ENCODE peak calls at places on chromosomes 4 and X, in five cellular contexts. One of them, this sample, is unnamed.

GRCh38 chrX:70592091-70592490 is 147.5 kb downstream of the DLG3 start:
- DNase-seq in naive thymus-derived CD4-positive, alpha-beta T cell: peak
- DNase-seq in fibroblast of pulmonary artery: peak
- DNase-seq in NCI-H345: no peak
- DNase-seq in esophagus squamous epithelium: no peak
- DNase-seq in this sample: peak

GRCh38 chr4:136650541-136651277 is 881.6 kb downstream of the PCDH18 start:
- DNase-seq in fibroblast of pulmonary artery: peak
- DNase-seq in NCI-H345: peak
- DNase-seq in esophagus squamous epithelium: no peak
- DNase-seq in naive thymus-derived CD4-positive, alpha-beta T cell: no peak
- DNase-seq in this sample: no peak

GRCh38 chr4:41160856-41161255 is 53.5 kb downstream of the APBB2 start:
- DNase-seq in esophagus squamous epithelium: no peak
- DNase-seq in naive thymus-derived CD4-positive, alpha-beta T cell: no peak
- DNase-seq in NCI-H345: no peak
- DNase-seq in fibroblast of pulmonary artery: no peak
- DNase-seq in this sample: peak

GRCh38 chrX:37580080-37580479 is 8.6 kb downstream of the LANCL3 start:
- DNase-seq in naive thymus-derived CD4-positive, alpha-beta T cell: no peak
- DNase-seq in fibroblast of pulmonary artery: no peak
- DNase-seq in esophagus squamous epithelium: no peak
- DNase-seq in NCI-H345: no peak
- DNase-seq in this sample: no peak

GRCh38 chr4:8560265-8561047 is 19.7 kb upstream of the GPR78 start:
- DNase-seq in NCI-H345: no peak
- DNase-seq in naive thymus-derived CD4-positive, alpha-beta T cell: no peak
- DNase-seq in fibroblast of pulmonary artery: no peak
- DNase-seq in esophagus squamous epithelium: no peak
- DNase-seq in this sample: no peak

GRCh38 chr4:139922625-139923024 is 231.4 kb downstream of the MAML3 start:
- DNase-seq in naive thymus-derived CD4-positive, alpha-beta T cell: no peak
- DNase-seq in NCI-H345: peak
- DNase-seq in fibroblast of pulmonary artery: peak
- DNase-seq in esophagus squamous epithelium: no peak
- DNase-seq in this sample: peak

GRCh38 chr4:106982711-106983211 is 53.4 kb downstream of the DKK2 start:
- DNase-seq in fibroblast of pulmonary artery: no peak
- DNase-seq in naive thymus-derived CD4-positive, alpha-beta T cell: no peak
- DNase-seq in esophagus squamous epithelium: no peak
- DNase-seq in NCI-H345: no peak
- DNase-seq in this sample: no peak

GRCh38 chrX:78455901-78456300 is 128.5 kb upstream of the CYSLTR1 start:
- DNase-seq in esophagus squamous epithelium: no peak
- DNase-seq in NCI-H345: no peak
- DNase-seq in fibroblast of pulmonary artery: peak
- DNase-seq in naive thymus-derived CD4-positive, alpha-beta T cell: no peak
- DNase-seq in this sample: no peak

GRCh38 chrX:21493226-21493850 is 119.1 kb downstream of the CNKSR2 start:
- DNase-seq in naive thymus-derived CD4-positive, alpha-beta T cell: no peak
- DNase-seq in fibroblast of pulmonary artery: peak
- DNase-seq in esophagus squamous epithelium: no peak
- DNase-seq in NCI-H345: peak
- DNase-seq in this sample: peak

GRCh38 chr4:173490817-173491518 is 39.1 kb downstream of the HAND2 start:
- DNase-seq in fibroblast of pulmonary artery: peak
- DNase-seq in esophagus squamous epithelium: no peak
- DNase-seq in naive thymus-derived CD4-positive, alpha-beta T cell: no peak
- DNase-seq in NCI-H345: no peak
- DNase-seq in this sample: peak

GRCh38 chrX:67583171-67583570 is 39.4 kb downstream of the AR start:
- DNase-seq in fibroblast of pulmonary artery: no peak
- DNase-seq in NCI-H345: no peak
- DNase-seq in esophagus squamous epithelium: no peak
- DNase-seq in naive thymus-derived CD4-positive, alpha-beta T cell: no peak
- DNase-seq in this sample: no peak

GRCh38 chr4:22099896-22100295 is 151.3 kb upstream of the KCNIP4 start:
- DNase-seq in esophagus squamous epithelium: no peak
- DNase-seq in NCI-H345: no peak
- DNase-seq in fibroblast of pulmonary artery: peak
- DNase-seq in naive thymus-derived CD4-positive, alpha-beta T cell: no peak
- DNase-seq in this sample: no peak

GRCh38 chr4:110361921-110362320 is 114.0 kb upstream of the ENPEP start:
- DNase-seq in esophagus squamous epithelium: no peak
- DNase-seq in naive thymus-derived CD4-positive, alpha-beta T cell: no peak
- DNase-seq in fibroblast of pulmonary artery: peak
- DNase-seq in NCI-H345: no peak
- DNase-seq in this sample: no peak

GRCh38 chr4:26780524-26780923 is 80.1 kb upstream of the STIM2 start:
- DNase-seq in esophagus squamous epithelium: no peak
- DNase-seq in NCI-H345: no peak
- DNase-seq in naive thymus-derived CD4-positive, alpha-beta T cell: no peak
- DNase-seq in fibroblast of pulmonary artery: peak
- DNase-seq in this sample: peak

GRCh38 chr4:140233811-140234696 is 80.1 kb upstream of the MAML3 start:
- DNase-seq in esophagus squamous epithelium: no peak
- DNase-seq in NCI-H345: no peak
- DNase-seq in fibroblast of pulmonary artery: peak
- DNase-seq in naive thymus-derived CD4-positive, alpha-beta T cell: no peak
- DNase-seq in this sample: peak

GRCh38 chr4:54840992-54841768 is 183.4 kb downstream of the KIT start:
- DNase-seq in NCI-H345: no peak
- DNase-seq in esophagus squamous epithelium: no peak
- DNase-seq in naive thymus-derived CD4-positive, alpha-beta T cell: no peak
- DNase-seq in fibroblast of pulmonary artery: peak
- DNase-seq in this sample: no peak

GRCh38 chr4:155954939-155955338 is 1.3 kb upstream of the CTSO start:
- DNase-seq in naive thymus-derived CD4-positive, alpha-beta T cell: no peak
- DNase-seq in fibroblast of pulmonary artery: no peak
- DNase-seq in esophagus squamous epithelium: no peak
- DNase-seq in NCI-H345: no peak
- DNase-seq in this sample: no peak

GRCh38 chrX:153885968-153886903 is at the start of gene L1CAM:
- DNase-seq in NCI-H345: peak
- DNase-seq in fibroblast of pulmonary artery: no peak
- DNase-seq in esophagus squamous epithelium: no peak
- DNase-seq in naive thymus-derived CD4-positive, alpha-beta T cell: peak
- DNase-seq in this sample: no peak

GRCh38 chr4:76690091-76690905 is 207.6 kb downstream of the SOWAHB start:
- DNase-seq in fibroblast of pulmonary artery: no peak
- DNase-seq in naive thymus-derived CD4-positive, alpha-beta T cell: no peak
- DNase-seq in NCI-H345: peak
- DNase-seq in esophagus squamous epithelium: no peak
- DNase-seq in this sample: peak

GRCh38 chr4:142238589-142238988 is 602.2 kb downstream of the IL15 start:
- DNase-seq in naive thymus-derived CD4-positive, alpha-beta T cell: no peak
- DNase-seq in esophagus squamous epithelium: no peak
- DNase-seq in NCI-H345: no peak
- DNase-seq in fibroblast of pulmonary artery: no peak
- DNase-seq in this sample: no peak

GRCh38 chr4:530017-530781 is 31.2 kb downstream of the PIGG start:
- DNase-seq in esophagus squamous epithelium: no peak
- DNase-seq in fibroblast of pulmonary artery: no peak
- DNase-seq in naive thymus-derived CD4-positive, alpha-beta T cell: no peak
- DNase-seq in NCI-H345: no peak
- DNase-seq in this sample: no peak

GRCh38 chr4:187826725-187827124 is 168.8 kb upstream of the ZFP42 start:
- DNase-seq in NCI-H345: no peak
- DNase-seq in naive thymus-derived CD4-positive, alpha-beta T cell: no peak
- DNase-seq in fibroblast of pulmonary artery: no peak
- DNase-seq in esophagus squamous epithelium: no peak
- DNase-seq in this sample: no peak

GRCh38 chrX:102765794-102766193 is 45.3 kb downstream of the GPRASP3 start:
- DNase-seq in esophagus squamous epithelium: no peak
- DNase-seq in naive thymus-derived CD4-positive, alpha-beta T cell: no peak
- DNase-seq in fibroblast of pulmonary artery: peak
- DNase-seq in NCI-H345: no peak
- DNase-seq in this sample: peak